ENCODE peak calls at places on chromosomes 12 and 14, in seven cellular contexts. W, D, X, R, E, N and H are unnamed samples.

GRCh38 chr12:74111688-74112360 is 425.8 kb upstream of the ATXN7L3B start:
- DNase-seq in W (no peak), X (no peak), E (no peak), N (peak; percentile 33), R (no peak), D (no peak), H (peak; percentile 6)

GRCh38 chr14:53011053-53011462 is 60.2 kb upstream of the FERMT2 start:
- DNase-seq in D (peak; percentile 41), W (peak; percentile 61), R (peak; percentile 99), N (peak; percentile 98), X (no peak), E (no peak), H (peak; percentile 99)

GRCh38 chr14:51614707-51615106 is 37.0 kb upstream of the FRMD6 start:
- DNase-seq in X (peak; percentile 44), R (peak; percentile 55), E (no peak), D (no peak), N (no peak), W (no peak), H (no peak)

GRCh38 chr12:96889273-96889933 is 17.7 kb upstream of the NEDD1 start:
- DNase-seq in R (peak; percentile 76), W (peak; percentile 13), N (peak; percentile 55), E (no peak), X (no peak), D (no peak), H (peak; percentile 87)

GRCh38 chr14:75279153-75279738 is 618 bp downstream of the FOS start:
- DNase-seq in W (no peak), D (no peak), R (peak; percentile 83), N (peak; percentile 83), E (peak; percentile 35), X (peak; percentile 52), H (peak; percentile 79)

GRCh38 chr12:10968765-10969456 is 17.8 kb downstream of the TAS2R50 start:
- DNase-seq in E (no peak), R (peak; percentile 69), N (peak; percentile 77), W (no peak), X (no peak), D (peak; percentile 66), H (peak; percentile 74)

GRCh38 chr12:114685320-114685781 is 1.4 kb upstream of the TBX3 start:
- DNase-seq in W (no peak), X (no peak), N (no peak), D (no peak), E (peak; percentile 43), R (no peak), H (no peak)

GRCh38 chr12:123748661-123749060 is 13.4 kb upstream of the DNAH10 start:
- DNase-seq in R (peak; percentile 49), N (peak; percentile 50), D (no peak), W (no peak), E (no peak), X (no peak), H (peak; percentile 25)

GRCh38 chr12:125329239-125330238 is 264.3 kb downstream of the AACS start:
- DNase-seq in N (no peak), X (no peak), W (no peak), E (no peak), R (no peak), D (no peak), H (no peak)

GRCh38 chr14:51487848-51488247 is 163.9 kb upstream of the FRMD6 start:
- DNase-seq in R (no peak), D (no peak), X (no peak), W (no peak), E (no peak), N (no peak), H (no peak)

GRCh38 chr12:51630256-51630880 is 39.3 kb downstream of the SCN8A start:
- DNase-seq in W (no peak), R (no peak), N (no peak), D (no peak), X (no peak), E (no peak), H (no peak)

DNA sequence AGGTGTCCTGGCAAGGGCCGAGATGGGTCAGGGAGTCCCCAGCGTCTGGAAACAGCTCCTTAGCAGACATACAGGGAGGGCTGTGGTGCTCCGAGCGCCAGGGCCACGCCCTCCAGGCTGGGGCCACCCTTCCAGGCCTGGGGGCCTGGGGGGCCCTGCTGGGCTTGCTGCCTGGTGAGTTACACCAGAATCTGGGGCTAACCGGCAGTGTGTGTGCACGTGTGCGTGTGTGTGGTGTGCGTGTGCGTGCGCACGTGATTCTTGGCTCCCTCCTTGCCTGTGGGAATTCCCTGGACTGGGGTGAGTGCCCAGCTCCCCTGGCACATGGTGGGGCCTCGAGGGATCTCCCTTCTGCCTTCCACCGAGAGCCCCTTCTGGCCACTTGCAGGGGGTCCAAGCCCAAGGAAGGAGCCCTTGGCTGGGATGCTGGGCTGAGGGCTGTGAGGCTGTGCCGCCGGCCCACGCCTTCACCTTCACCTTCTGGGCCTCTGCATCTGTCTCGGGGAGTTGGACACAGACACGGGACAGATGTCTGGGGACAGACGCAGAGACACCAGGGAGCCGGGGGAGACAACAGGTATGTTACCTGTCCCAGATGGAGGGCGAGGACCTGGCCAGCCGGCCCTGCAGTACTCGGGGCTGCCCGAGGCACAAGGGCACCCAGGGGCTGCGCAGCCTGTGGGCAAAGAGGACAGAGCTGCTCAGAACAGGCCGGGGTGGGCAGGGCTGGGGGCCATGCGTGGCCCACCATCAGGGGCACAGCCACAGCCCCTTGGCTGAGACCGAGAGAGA is 37.2 kb downstream of the BEGAIN start:
- DNase-seq in X (no peak), D (no peak), E (no peak), N (no peak), W (no peak), R (no peak), H (peak; percentile 12)
- TF ChIP-seq CTCF in X (no peak), D (no peak), E (no peak), N (no peak), W (no peak), R (no peak), H (no peak)

GRCh38 chr12:93376436-93377251 is 1.1 kb upstream of the NUDT4 start:
- DNase-seq in R (peak; percentile 60), X (no peak), E (peak; percentile 13), D (no peak), W (no peak), N (peak; percentile 68), H (peak; percentile 57)

GRCh38 chr12:93375906-93376305 is 1.8 kb upstream of the NUDT4 start:
- DNase-seq in X (no peak), N (no peak), R (no peak), D (no peak), E (no peak), W (no peak), H (no peak)

GRCh38 chr12:93378373-93379310 is 917 bp downstream of the NUDT4 start:
- DNase-seq in W (peak; percentile 85), E (peak; percentile 52), N (peak; percentile 73), X (peak; percentile 72), D (peak; percentile 37), R (peak; percentile 72), H (peak; percentile 63)

GRCh38 chr12:93379432-93380308 is 1.9 kb downstream of the NUDT4 start:
- DNase-seq in N (no peak), W (no peak), X (no peak), R (peak; percentile 14), E (no peak), D (no peak), H (no peak)

GRCh38 chr12:93377252-93377542 is 528 bp upstream of the NUDT4 start:
- DNase-seq in R (no peak), E (no peak), N (no peak), X (no peak), D (no peak), W (no peak), H (no peak)
- H3K4me3 ChIP-seq in R (peak overlapping the region; percentile 70), E (peak overlapping the region; percentile 73), N (peak overlapping the region; percentile 72), X (peak overlapping the region; percentile 69), D (peak overlapping the region; percentile 84), W (peak overlapping the region; percentile 64), H (peak overlapping the region; percentile 55)

DNA sequence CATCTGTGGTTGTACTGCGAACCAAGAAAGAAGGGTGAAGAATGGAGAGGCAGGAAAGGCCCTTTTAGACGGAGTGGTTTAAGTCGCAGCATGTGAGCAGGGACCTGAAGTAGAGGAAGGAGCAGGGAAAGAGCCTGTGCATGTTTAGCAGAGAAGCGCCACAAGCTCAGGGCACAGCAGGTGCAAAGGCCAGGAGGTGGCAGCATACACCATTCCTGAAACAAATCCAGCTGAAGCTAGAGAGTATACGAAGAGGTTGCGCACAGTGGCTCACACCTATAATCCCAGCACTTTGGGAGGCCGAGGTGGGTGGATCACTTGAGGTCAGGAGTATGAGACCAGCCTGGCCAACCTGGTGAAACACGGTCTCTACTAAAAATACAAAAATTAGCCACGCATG is 49.9 kb downstream of the HELB start:
- DNase-seq in D (no peak), X (no peak), N (peak; percentile 56), W (no peak), E (peak; percentile 22), R (peak; percentile 34), H (peak; percentile 33)
- TF ChIP-seq CTCF in D (no peak), X (peak; percentile 49), N (peak; percentile 62), W (peak; percentile 33), E (peak; percentile 42), R (peak; percentile 41), H (peak; percentile 31)

GRCh38 chr14:26598672-26599131 is 869 bp upstream of the NOVA1 start:
- DNase-seq in D (no peak), E (peak; percentile 5), R (no peak), N (no peak), X (no peak), W (no peak), H (peak; percentile 37)
- H3K4me3 ChIP-seq in D (peak overlapping the region; percentile 66), E (peak overlapping the region; percentile 85), R (peak overlapping the region; percentile 95), N (peak overlapping the region; percentile 69), X (no peak overlapping the region), W (peak overlapping the region; percentile 60), H (peak overlapping the region; percentile 69)

GRCh38 chr12:7018350-7019042 is at the start of gene LPCAT3:
- DNase-seq in X (peak; percentile 98), W (peak; percentile 94), E (peak; percentile 99), N (peak; percentile 96), D (peak; percentile 98), R (peak; percentile 90), H (peak; percentile 95)
- TF ChIP-seq CTCF in X (peak; percentile 89), W (peak; percentile 89), E (peak; percentile 74), N (peak; percentile 80), D (peak; percentile 91), R (peak; percentile 94), H (peak; percentile 77)

DNA sequence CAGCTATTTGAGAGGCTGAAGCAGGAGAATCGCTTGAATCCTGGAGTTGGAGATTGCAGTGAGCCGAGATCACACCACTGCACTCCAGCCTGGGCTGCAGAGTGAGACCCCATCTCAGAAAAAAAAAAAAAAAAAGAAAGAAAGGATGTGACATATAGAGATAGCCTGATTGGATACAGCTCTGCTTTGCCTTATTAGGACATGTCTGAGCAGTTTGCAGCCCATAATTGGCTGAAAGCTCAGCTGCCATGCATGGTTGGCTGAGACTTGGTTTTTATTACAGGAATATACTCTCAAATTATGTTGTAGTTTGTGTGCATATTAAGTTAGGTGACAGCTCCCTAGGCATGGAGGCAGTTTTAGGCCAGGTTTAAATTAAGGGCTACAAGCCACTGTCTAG is 6.3 kb downstream of the TIGAR start:
- DNase-seq in R (no peak), X (no peak), E (no peak), W (no peak), D (no peak), N (no peak), H (no peak)
- H3K4me3 ChIP-seq in R (no peak overlapping the region), X (no peak overlapping the region), E (no peak overlapping the region), W (no peak overlapping the region), D (no peak overlapping the region), N (no peak overlapping the region), H (no peak overlapping the region)